ENCODE peak calls at places on chromosomes 11 and 22, in five cellular contexts. E is mammary epithelial cell, J is Peyer's patch, C is A549, V is HFF-Myc. H is an unnamed sample.

GRCh38 chr11:128653828-128654231 is 40.0 kb upstream of the FLI1 start:
- DNase-seq in C (peak), V (no peak), J (no peak), E (peak), H (peak)

GRCh38 chr22:27642104-27642800 is 159.3 kb downstream of the MN1 start:
- DNase-seq in J (no peak), V (no peak), E (no peak), C (no peak), H (no peak)

GRCh38 chr11:61785837-61786402 is 6.5 kb downstream of the TMEM258 start:
- DNase-seq in C (no peak), E (no peak), J (no peak), V (no peak), H (no peak)

GRCh38 chr11:31932879-31933278 is 121.8 kb upstream of the PAX6 start:
- DNase-seq in V (no peak), C (no peak), E (no peak), J (no peak), H (no peak)

GRCh38 chr11:32184057-32185055 is 93.5 kb downstream of the RCN1 start:
- DNase-seq in E (no peak), C (no peak), V (no peak), J (no peak), H (no peak)

GRCh38 chr11:128908391-128909246 is 17.5 kb downstream of the KCNJ5 start:
- DNase-seq in E (peak), J (no peak), V (peak), C (peak), H (peak)

GRCh38 chr11:17952487-17952886 is 60.4 kb downstream of the SERGEF start:
- DNase-seq in J (no peak), C (no peak), V (no peak), E (no peak), H (no peak)

GRCh38 chr22:46269564-46269963 is 1.8 kb downstream of the TTC38 start:
- DNase-seq in E (no peak), J (peak), V (no peak), C (no peak), H (no peak)

GRCh38 chr22:33438273-33438672 is 380.1 kb upstream of the SYN3 start:
- DNase-seq in C (peak), V (peak), J (no peak), E (peak), H (peak)

GRCh38 chr11:29251738-29252137 is 765.1 kb downstream of the KCNA4 start:
- DNase-seq in V (no peak), C (no peak), J (no peak), E (no peak), H (no peak)

GRCh38 chr11:121534131-121535093 is 81.6 kb upstream of the SORL1-AS1 start:
- DNase-seq in E (peak), C (no peak), V (no peak), J (no peak), H (peak)

GRCh38 chr11:43674566-43674965 is 6.0 kb upstream of the HSD17B12 start:
- DNase-seq in V (no peak), C (no peak), E (no peak), J (no peak), H (no peak)

DNA sequence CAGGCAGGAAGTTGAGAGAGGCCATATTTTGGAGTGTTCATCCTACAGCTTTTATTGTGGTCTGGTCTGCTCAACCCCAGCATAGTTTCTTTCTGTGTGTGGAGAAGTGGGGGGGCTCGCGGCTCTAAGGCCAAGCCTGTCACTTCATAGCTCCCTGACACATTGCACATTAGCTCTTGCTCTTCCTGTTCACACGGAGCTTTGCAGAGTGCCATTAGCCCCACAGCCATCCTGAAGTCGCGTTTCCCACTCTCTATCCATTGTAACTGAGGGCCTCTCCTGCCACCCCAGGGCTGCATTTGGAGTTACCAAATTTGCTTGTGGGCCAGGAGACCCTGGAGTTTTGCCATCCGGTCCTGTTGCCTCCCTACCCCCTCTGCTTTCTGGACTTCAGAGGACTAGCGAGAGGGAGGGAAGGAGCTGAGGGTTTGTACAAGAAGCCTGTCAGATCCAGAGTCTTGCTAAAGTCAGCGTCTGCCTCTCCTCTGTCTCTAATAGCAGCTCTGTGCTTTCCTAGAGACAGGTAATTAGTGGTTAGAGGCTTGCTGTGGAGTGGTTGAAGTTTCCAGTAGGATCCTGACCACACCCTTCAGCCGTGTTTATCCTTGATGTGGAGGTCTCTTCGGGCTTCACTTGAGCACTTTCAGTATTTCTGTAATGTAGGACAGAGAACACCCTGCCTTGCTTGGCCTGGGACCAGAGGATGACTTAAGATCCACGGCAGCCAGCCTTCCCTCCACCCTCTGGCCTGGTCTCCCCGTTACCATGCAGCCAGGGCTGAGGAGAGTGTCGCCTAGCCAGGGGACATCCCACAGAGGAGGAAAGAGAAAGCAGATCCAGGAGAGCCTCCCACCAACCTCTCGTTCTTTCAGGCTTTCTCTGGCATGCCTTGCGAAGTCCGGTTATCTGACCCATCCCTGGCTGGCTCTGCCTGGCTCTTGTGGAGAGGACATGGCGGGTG is 14.1 kb downstream of the DCPS start:
- DNase-seq in E (peak), V (peak), C (no peak), J (peak), H (peak)
- H3K4me3 ChIP-seq in E (peak), V (peak), C (no peak), J (no peak), H (no peak)

DNA sequence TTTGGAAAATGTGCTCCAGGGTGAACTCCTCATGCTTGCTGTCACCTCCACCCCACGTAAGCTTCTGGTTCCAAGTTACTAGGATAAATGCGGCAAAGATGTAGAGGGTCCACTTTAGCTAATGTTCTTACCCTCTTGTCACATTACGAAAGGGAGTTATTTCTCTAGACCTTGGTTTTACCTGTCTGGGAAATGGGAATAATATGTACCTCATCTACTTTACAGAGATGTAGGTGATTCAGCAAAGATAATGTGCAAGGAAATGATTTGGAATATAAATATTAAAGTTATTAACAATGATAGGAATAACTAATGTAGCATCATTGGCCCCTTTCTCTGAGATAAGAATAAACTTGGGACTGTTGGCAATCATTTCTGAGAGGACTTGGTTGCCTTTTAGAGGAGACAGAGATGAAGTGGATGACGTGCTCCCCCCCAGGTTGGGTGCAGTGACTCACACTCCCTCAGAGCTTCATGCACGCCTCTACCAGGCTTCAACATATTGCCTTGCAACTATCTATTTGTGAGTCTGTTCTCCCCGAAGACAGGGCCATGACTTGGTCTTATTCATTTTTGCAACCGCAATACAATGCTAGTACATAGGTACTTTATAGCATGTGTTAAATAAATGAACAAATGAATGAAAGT is 97.1 kb downstream of the ME3 start:
- DNase-seq in V (no peak), J (no peak), E (no peak), C (no peak), H (peak)
- H3K4me3 ChIP-seq in V (no peak), J (no peak), E (no peak), C (no peak), H (no peak)

DNA sequence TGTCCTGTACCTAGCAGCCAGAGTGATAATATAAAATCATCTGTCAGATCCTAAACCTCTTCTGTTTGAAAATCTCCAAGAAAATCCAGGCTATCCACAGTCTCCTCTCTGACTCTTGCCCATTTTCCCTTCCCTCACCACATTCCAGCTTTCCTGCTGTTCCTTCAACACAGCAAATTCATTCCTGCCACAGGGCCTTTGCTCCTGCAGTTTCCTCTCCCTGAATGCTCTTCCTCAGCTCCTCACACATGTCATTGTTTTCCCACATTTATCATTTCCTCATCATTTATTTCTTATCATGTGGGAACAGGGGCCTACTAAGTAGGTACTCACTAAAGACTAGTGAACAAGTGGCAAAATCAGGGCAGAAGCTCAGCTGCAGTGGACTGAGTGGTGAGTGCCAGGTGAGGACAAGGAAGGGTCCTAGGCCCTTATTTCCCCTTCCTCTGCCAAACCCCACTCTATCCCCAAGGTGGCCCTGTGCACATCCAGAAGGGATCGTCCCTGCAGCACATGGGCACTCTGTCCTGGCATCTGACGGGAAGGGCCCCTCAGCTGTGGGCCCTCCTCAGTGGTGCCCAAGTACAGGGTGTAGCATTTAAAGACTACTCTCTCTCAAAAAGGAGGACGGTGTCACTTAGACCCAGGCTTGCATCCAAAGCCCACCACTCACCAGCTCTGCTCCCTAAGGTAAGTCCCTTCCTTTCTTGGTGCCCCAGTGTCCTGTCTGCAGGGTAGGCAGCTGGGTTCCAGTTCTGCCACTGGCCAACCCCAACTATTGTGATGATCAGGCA is 2.0 kb downstream of the LRRC32 start:
- DNase-seq in J (peak), C (no peak), V (no peak), E (no peak), H (no peak)
- H3K4me3 ChIP-seq in J (no peak), C (no peak), V (no peak), E (no peak), H (no peak)

DNA sequence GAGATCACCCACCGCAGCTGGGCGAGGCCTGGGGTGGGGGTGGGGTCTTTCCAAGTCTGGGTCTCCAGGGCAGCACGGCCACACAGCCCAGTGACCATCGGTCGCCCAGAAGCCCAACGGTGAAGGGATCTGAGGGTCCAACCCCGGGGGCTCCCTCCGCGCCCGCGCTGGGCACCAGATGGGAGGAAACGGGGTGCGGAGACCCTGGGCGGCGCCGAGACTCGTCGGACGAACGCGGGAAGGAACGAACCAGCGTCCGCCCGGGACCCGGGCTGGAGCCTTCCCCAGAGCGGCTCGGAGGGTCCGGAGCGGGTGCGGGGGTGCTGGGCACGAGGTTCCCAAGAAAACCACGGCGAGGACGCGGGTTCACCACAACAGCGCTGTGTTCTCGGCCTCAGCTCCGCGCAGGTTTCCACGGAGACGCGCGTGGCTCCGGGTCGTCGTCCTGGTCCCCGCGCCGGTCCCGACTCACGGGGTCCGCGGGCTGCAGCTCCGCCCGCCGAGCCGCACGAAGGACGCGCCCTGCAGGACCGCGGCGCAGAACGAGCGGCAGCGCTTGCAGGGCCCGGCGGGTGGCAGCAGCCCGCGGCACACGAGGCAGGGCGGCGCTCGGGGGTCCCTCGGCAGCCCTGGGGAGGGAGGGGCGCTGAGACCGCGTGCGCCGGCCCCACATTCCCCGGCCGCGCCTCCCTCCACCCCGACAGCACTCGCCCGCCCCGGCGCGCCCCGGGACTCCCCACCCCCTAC is 2.3 kb upstream of the IL17REL start:
- DNase-seq in C (no peak), J (no peak), V (no peak), E (no peak), H (no peak)
- H3K4me3 ChIP-seq in C (no peak), J (peak), V (no peak), E (no peak), H (no peak)

DNA sequence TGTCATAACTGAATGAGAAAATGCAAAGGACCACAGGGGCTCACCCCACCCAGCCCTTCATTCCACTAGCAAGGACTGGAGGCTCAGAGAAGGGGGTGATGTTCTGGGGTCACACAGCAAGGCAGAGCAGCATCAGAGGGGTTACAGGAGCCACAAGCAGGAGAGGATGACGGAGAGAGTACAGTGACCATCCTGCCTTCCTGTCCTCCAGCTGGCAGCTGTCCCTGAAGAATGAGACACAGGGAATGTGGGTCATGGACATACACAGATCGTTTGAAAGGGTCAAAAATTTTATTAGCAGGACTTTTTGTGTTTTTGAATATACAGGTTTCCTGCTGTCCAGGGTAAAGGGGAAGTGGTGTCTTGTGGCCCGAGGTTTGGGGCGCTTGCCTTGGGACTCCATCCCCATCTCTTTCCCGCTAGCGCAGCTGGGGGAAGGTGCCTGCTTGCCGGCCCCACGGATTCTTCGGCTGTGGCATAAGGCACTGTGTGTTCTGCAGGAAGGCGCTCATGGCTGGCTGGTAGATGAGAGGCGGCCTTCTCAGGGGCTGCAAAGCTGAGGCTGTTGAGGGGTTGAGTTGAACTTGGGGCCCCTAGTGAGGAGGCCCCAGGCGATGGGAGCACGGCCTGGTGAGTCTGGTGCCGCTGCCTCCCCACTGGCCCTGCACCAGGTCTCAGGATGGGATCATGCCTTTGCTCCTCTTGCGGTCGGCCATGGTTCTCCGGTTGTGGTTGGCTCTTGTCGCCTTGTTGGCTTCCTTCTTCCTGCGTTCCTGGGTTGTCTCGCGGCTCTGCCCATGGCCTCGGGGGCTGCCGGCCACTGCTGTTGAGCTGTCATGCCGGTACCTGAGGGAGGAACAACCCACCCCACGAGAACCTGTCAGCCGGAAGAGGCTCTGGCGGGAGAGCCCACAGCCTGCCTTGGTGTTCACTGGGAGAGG is 21.4 kb downstream of the UQCR10 start:
- DNase-seq in E (no peak), C (no peak), J (no peak), V (no peak), H (no peak)
- H3K4me3 ChIP-seq in E (no peak), C (no peak), J (no peak), V (no peak), H (no peak)

H was measured in epithelial cell of esophagus.